ENCODE peak calls at places on chromosomes 6 and 20, in seven cellular contexts. Q is astrocyte of the spinal cord, Z is brain microvascular endothelial cell, F is GM23338, E is heart right ventricle, G is right cardiac atrium, P is stomach. T is an unnamed sample.

GRCh38 chr20:33074675-33075074 is 4.8 kb upstream of the BPIFB4 start:
- DNase-seq in Q (no peak), Z (no peak), F (no peak), E (no peak), G (no peak), P (no peak), T (no peak)

GRCh38 chr6:138404666-138405337 is 779 bp downstream of the HEBP2 start:
- DNase-seq in Q (peak), Z (no peak), F (no peak), E (no peak), G (peak), P (no peak), T (no peak)

GRCh38 chr6:38020593-38020992 is 201.1 kb downstream of the ZFAND3 start:
- DNase-seq in Q (no peak), Z (no peak), F (no peak), E (no peak), G (no peak), P (no peak), T (no peak)

GRCh38 chr6:73264446-73264845 is 1.4 kb upstream of the KHDC1 start:
- DNase-seq in Q (no peak), Z (no peak), F (no peak), E (no peak), G (no peak), P (no peak), T (no peak)

GRCh38 chr6:167499161-167499660 is 174.3 kb downstream of the TTLL2 start:
- DNase-seq in Q (no peak), Z (no peak), F (no peak), E (no peak), G (no peak), P (no peak), T (no peak)

GRCh38 chr6:124770131-124770530 is 192.1 kb upstream of the RNF217 start:
- DNase-seq in Q (no peak), Z (no peak), F (no peak), E (no peak), G (no peak), P (no peak), T (no peak)

GRCh38 chr20:62159835-62160234 is 16.3 kb downstream of the SS18L1 start:
- DNase-seq in Q (peak), Z (no peak), F (no peak), E (no peak), G (peak), P (no peak), T (no peak)

GRCh38 chr20:33131949-33132822 is 35.8 kb upstream of the BPIFA2 start:
- DNase-seq in Q (no peak), Z (no peak), F (peak), E (no peak), G (no peak), P (no peak), T (no peak)

GRCh38 chr20:17481661-17482060 is 49.5 kb downstream of the BFSP1 start:
- DNase-seq in Q (no peak), Z (no peak), F (no peak), E (no peak), G (no peak), P (no peak), T (no peak)

GRCh38 chr6:35497571-35498406 is 910 bp upstream of the TEAD3 start:
- DNase-seq in Q (peak), Z (peak), F (peak), E (peak), G (peak), P (peak), T (peak)

GRCh38 chr20:1987826-1988225 is 6.0 kb downstream of the PDYN start:
- DNase-seq in Q (peak), Z (no peak), F (no peak), E (no peak), G (no peak), P (no peak), T (no peak)

GRCh38 chr6:52162940-52163908 is 23.0 kb upstream of the IL17A start:
- DNase-seq in Q (peak), Z (no peak), F (peak), E (no peak), G (no peak), P (no peak), T (no peak)

GRCh38 chr20:42556575-42556974 is 633.1 kb downstream of the PTPRT start:
- DNase-seq in Q (no peak), Z (no peak), F (no peak), E (no peak), G (no peak), P (no peak), T (no peak)

GRCh38 chr20:40286991-40287531 is 402.0 kb downstream of the MAFB start:
- DNase-seq in Q (no peak), Z (no peak), F (no peak), E (peak), G (peak), P (peak), T (peak)

GRCh38 chr6:155378284-155378683 is 64.0 kb upstream of the TFB1M start:
- DNase-seq in Q (no peak), Z (no peak), F (no peak), E (no peak), G (no peak), P (no peak), T (no peak)

GRCh38 chr6:43702522-43703440 is 15.2 kb upstream of the MRPS18A start:
- DNase-seq in Q (peak), Z (peak), F (peak), E (peak), G (peak), P (peak), T (peak)

GRCh38 chr20:20594171-20594530 is 118.3 kb downstream of the RALGAPA2 start:
- DNase-seq in Q (peak), Z (no peak), F (peak), E (no peak), G (no peak), P (no peak), T (no peak)

GRCh38 chr6:70375166-70375565 is 38.1 kb upstream of the FAM135A start:
- DNase-seq in Q (peak), Z (peak), F (no peak), E (no peak), G (no peak), P (no peak), T (no peak)

GRCh38 chr6:85323435-85324040 is 126.3 kb upstream of the NT5E start:
- DNase-seq in Q (peak), Z (peak), F (peak), E (peak), G (peak), P (peak), T (peak)

GRCh38 chr6:137933696-137934095 is 66.6 kb downstream of the TNFAIP3 start:
- DNase-seq in Q (peak), Z (no peak), F (no peak), E (peak), G (peak), P (no peak), T (no peak)

GRCh38 chr6:11007715-11008608 is 36.1 kb downstream of the ELOVL2 start:
- DNase-seq in Q (peak), Z (peak), F (peak), E (no peak), G (no peak), P (no peak), T (no peak)

GRCh38 chr20:62793757-62794006 is 2.6 kb upstream of the MRGBP start:
- DNase-seq in Q (no peak), Z (no peak), F (no peak), E (no peak), G (no peak), P (no peak), T (no peak)

GRCh38 chr20:23086931-23087411 is 847 bp upstream of the CD93 start:
- DNase-seq in Q (no peak), Z (no peak), F (no peak), E (peak), G (peak), P (no peak), T (no peak)

GRCh38 chr6:139080255-139080920 is 51.8 kb downstream of the ABRACL start:
- DNase-seq in Q (peak), Z (peak), F (no peak), E (peak), G (no peak), P (no peak), T (no peak)

GRCh38 chr6:37934276-37934675 is 114.7 kb downstream of the ZFAND3 start:
- DNase-seq in Q (no peak), Z (no peak), F (no peak), E (no peak), G (no peak), P (no peak), T (no peak)

GRCh38 chr6:39517763-39518162 is 195.3 kb upstream of the KCNK16 start:
- DNase-seq in Q (peak), Z (peak), F (no peak), E (no peak), G (no peak), P (no peak), T (no peak)

GRCh38 chr6:82988904-82989303 is 76.7 kb downstream of the UBE3D start:
- DNase-seq in Q (peak), Z (peak), F (no peak), E (no peak), G (no peak), P (no peak), T (no peak)

GRCh38 chr6:35449287-35449881 is 2.8 kb upstream of the FANCE start:
- DNase-seq in Q (peak), Z (no peak), F (peak), E (no peak), G (no peak), P (peak), T (no peak)

GRCh38 chr20:48683467-48684175 is 144.2 kb downstream of the PREX1 start:
- DNase-seq in Q (no peak), Z (no peak), F (no peak), E (no peak), G (no peak), P (no peak), T (no peak)

GRCh38 chr6:54031194-54031593 is 80.0 kb upstream of the MLIP start:
- DNase-seq in Q (no peak), Z (no peak), F (no peak), E (no peak), G (no peak), P (no peak), T (no peak)

GRCh38 chr6:54029187-54029586 is 82.1 kb upstream of the MLIP start:
- DNase-seq in Q (no peak), Z (no peak), F (no peak), E (no peak), G (no peak), P (no peak), T (no peak)

DNA sequence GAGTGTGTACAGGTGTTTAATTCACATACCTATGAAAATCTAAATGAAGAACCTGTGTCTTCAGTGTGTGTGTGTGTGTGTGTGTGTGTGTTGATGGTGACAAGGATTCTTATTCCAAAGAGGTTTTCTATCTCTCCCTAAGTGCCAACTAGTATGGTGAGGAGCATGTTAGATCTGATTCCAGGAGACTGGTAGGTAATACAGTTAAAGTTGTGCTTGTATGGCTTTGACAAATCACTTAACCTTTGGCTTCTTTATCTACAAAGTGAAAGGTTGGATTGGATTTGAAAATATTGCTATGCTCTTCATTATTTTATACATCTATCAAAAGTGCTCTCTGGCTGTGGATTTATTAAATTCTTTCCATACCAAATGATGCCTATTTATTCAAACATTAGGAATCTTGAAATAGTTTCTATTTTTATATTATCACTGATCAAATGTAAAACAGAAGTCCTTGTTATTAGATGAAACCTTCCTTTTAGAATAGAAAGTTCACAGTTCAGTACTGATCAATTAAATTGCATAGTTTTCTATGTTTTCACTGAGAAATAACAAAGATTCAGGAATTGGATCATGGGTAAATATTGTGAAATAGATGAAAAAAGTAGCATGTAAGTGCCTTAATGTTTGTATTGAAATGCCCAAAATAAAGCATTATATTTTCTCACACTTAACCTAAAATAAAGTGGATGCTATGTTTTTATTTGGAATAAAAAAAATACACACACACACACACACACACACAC is 84.4 kb upstream of the MLIP start:
- DNase-seq in Q (no peak), Z (no peak), F (no peak), E (no peak), G (no peak), P (no peak), T (no peak)
- H3K4me3 ChIP-seq in Q (no peak), Z (no peak), F (no peak), E (no peak), G (no peak), P (no peak), T (no peak)

GRCh38 chr6:104953410-104953953 is 3.4 kb upstream of the LIN28B start:
- DNase-seq in Q (no peak), Z (no peak), F (peak), E (no peak), G (no peak), P (no peak), T (no peak)

GRCh38 chr6:104954091-104954797 is 2.7 kb upstream of the LIN28B start:
- DNase-seq in Q (no peak), Z (no peak), F (peak), E (no peak), G (no peak), P (no peak), T (no peak)

GRCh38 chr6:104956663-104957294 is at the start of gene LIN28B:
- DNase-seq in Q (no peak), Z (no peak), F (no peak), E (no peak), G (no peak), P (no peak), T (no peak)

GRCh38 chr6:104955927-104956662 is 812 bp upstream of the LIN28B start:
- DNase-seq in Q (no peak), Z (no peak), F (peak), E (no peak), G (no peak), P (no peak), T (no peak)

DNA sequence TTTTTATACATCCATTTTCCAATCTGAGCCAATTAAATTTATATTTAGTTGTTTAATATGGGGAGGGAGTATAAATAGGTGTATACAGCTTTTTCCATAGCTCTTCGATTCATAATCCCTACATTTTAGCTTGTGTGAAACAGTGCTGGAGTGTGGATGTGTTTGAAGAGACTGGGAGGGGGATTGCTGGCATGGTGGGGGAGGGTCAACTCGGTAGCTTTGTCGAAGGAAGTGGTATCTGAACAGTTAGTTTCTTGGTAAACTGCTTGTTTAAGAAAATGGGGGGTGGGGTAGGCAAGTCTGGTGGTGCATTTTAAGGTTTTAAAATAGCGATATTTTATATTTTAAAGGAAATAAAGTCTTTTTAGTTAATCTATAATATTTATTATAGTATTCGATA is 1.4 kb upstream of the LIN28B start:
- DNase-seq in Q (no peak), Z (no peak), F (peak), E (no peak), G (no peak), P (no peak), T (no peak)
- H3K4me3 ChIP-seq in Q (no peak), Z (no peak), F (peak), E (no peak), G (no peak), P (no peak), T (no peak)

GRCh38 chr6:66103954-66104353 is 396.9 kb upstream of the EYS start:
- DNase-seq in Q (no peak), Z (no peak), F (no peak), E (no peak), G (no peak), P (no peak), T (no peak)

GRCh38 chr6:66103354-66103753 is 396.3 kb upstream of the EYS start:
- DNase-seq in Q (no peak), Z (no peak), F (no peak), E (no peak), G (no peak), P (no peak), T (no peak)
- H3K4me3 ChIP-seq in Q (no peak), Z (no peak), F (no peak), E (no peak), G (no peak), P (no peak), T (no peak)

GRCh38 chr6:157864185-157864761 is 41.2 kb downstream of the SNX9 start:
- DNase-seq in Q (no peak), Z (no peak), F (no peak), E (no peak), G (no peak), P (no peak), T (no peak)
- H3K4me3 ChIP-seq in Q (no peak), Z (no peak), F (no peak), E (no peak), G (no peak), P (no peak), T (no peak)

GRCh38 chr6:57173886-57174510 is 1.9 kb downstream of the BAG2 start:
- DNase-seq in Q (peak), Z (peak), F (peak), E (no peak), G (no peak), P (no peak), T (no peak)
- H3K4me3 ChIP-seq in Q (peak), Z (peak), F (peak), E (no peak), G (peak), P (peak), T (peak)

T was measured in lung.